ENCODE peak calls at places on chromosomes 13 and 19, in four cellular contexts. One of them, this sample, is unnamed.
A peak's percentile ranks its signal among the peaks of the same experiment; 100 is the strongest.

GRCh38 chr19:3984908-3985642 is at the start of gene EEF2:
- DNase-seq in fibroblast of mammary gland: peak; percentile 85
- DNase-seq in AG10803: peak; percentile 87
- DNase-seq in HFF-Myc: peak; percentile 59
- DNase-seq in this sample: peak; percentile 68

GRCh38 chr13:98105929-98106336 is 37.0 kb upstream of the FARP1 start:
- DNase-seq in fibroblast of mammary gland: no peak
- DNase-seq in AG10803: peak; percentile 74
- DNase-seq in HFF-Myc: peak; percentile 27
- DNase-seq in this sample: no peak

GRCh38 chr19:10363789-10364281 is 16.5 kb downstream of the TYK2 start:
- DNase-seq in fibroblast of mammary gland: no peak
- DNase-seq in AG10803: no peak
- DNase-seq in HFF-Myc: no peak
- DNase-seq in this sample: no peak

GRCh38 chr13:65943711-65944110 is 1286.4 kb downstream of the PCDH9 start:
- DNase-seq in fibroblast of mammary gland: peak; percentile 49
- DNase-seq in AG10803: peak; percentile 24
- DNase-seq in HFF-Myc: no peak
- DNase-seq in this sample: no peak

GRCh38 chr19:19145281-19145999 is 7.2 kb upstream of the TMEM161A start:
- DNase-seq in fibroblast of mammary gland: no peak
- DNase-seq in AG10803: no peak
- DNase-seq in HFF-Myc: no peak
- DNase-seq in this sample: no peak

GRCh38 chr19:925912-926594 is at the start of gene ARID3A:
- DNase-seq in fibroblast of mammary gland: no peak
- DNase-seq in AG10803: no peak
- DNase-seq in HFF-Myc: no peak
- DNase-seq in this sample: peak; percentile 5

GRCh38 chr19:48913114-48913513 is 13.0 kb downstream of the NUCB1 start:
- DNase-seq in fibroblast of mammary gland: no peak
- DNase-seq in AG10803: no peak
- DNase-seq in HFF-Myc: no peak
- DNase-seq in this sample: no peak

GRCh38 chr13:97535619-97536018 is 101.7 kb downstream of the RAP2A start:
- DNase-seq in fibroblast of mammary gland: peak; percentile 85
- DNase-seq in AG10803: peak; percentile 30
- DNase-seq in HFF-Myc: no peak
- DNase-seq in this sample: no peak

GRCh38 chr19:45492627-45493470 is 4.0 kb downstream of the RTN2 start:
- DNase-seq in fibroblast of mammary gland: peak; percentile 67
- DNase-seq in AG10803: peak; percentile 70
- DNase-seq in HFF-Myc: no peak
- DNase-seq in this sample: no peak

GRCh38 chr19:12255372-12255771 is 39.3 kb downstream of the ZNF44 start:
- DNase-seq in fibroblast of mammary gland: no peak
- DNase-seq in AG10803: no peak
- DNase-seq in HFF-Myc: no peak
- DNase-seq in this sample: no peak

GRCh38 chr19:4988770-4989251 is 19.9 kb downstream of the KDM4B start:
- DNase-seq in fibroblast of mammary gland: peak; percentile 93
- DNase-seq in AG10803: peak; percentile 90
- DNase-seq in HFF-Myc: no peak
- DNase-seq in this sample: no peak

GRCh38 chr19:39372047-39372802 is 18.7 kb downstream of the PAF1 start:
- DNase-seq in fibroblast of mammary gland: peak; percentile 95
- DNase-seq in AG10803: peak; percentile 99
- DNase-seq in HFF-Myc: peak; percentile 85
- DNase-seq in this sample: peak; percentile 94

GRCh38 chr13:57409656-57410055 is 221.9 kb upstream of the PCDH17 start:
- DNase-seq in fibroblast of mammary gland: no peak
- DNase-seq in AG10803: no peak
- DNase-seq in HFF-Myc: no peak
- DNase-seq in this sample: no peak

GRCh38 chr19:18117364-18117691 is 19.8 kb downstream of the MAST3 start:
- DNase-seq in fibroblast of mammary gland: no peak
- DNase-seq in AG10803: no peak
- DNase-seq in HFF-Myc: no peak
- DNase-seq in this sample: no peak

GRCh38 chr19:43798546-43799409 is 3.5 kb downstream of the LYPD5 start:
- DNase-seq in fibroblast of mammary gland: no peak
- DNase-seq in AG10803: no peak
- DNase-seq in HFF-Myc: no peak
- DNase-seq in this sample: no peak

GRCh38 chr13:29511980-29512379 is 83.5 kb downstream of the SLC7A1 start:
- DNase-seq in fibroblast of mammary gland: peak; percentile 77
- DNase-seq in AG10803: peak; percentile 77
- DNase-seq in HFF-Myc: no peak
- DNase-seq in this sample: peak; percentile 69

GRCh38 chr19:37907735-37908066 is 693 bp downstream of the SIPA1L3 start:
- DNase-seq in fibroblast of mammary gland: no peak
- DNase-seq in AG10803: no peak
- DNase-seq in HFF-Myc: no peak
- DNase-seq in this sample: no peak

GRCh38 chr13:50512602-50513527 is 330.6 kb downstream of the DLEU7 start:
- DNase-seq in fibroblast of mammary gland: peak; percentile 41
- DNase-seq in AG10803: peak; percentile 62
- DNase-seq in HFF-Myc: no peak
- DNase-seq in this sample: no peak

GRCh38 chr19:44113784-44114390 is 688 bp downstream of the ZNF225 start:
- DNase-seq in fibroblast of mammary gland: no peak
- DNase-seq in AG10803: no peak
- DNase-seq in HFF-Myc: no peak
- DNase-seq in this sample: no peak

GRCh38 chr13:83057119-83057518 is 825.2 kb downstream of the SLITRK1 start:
- DNase-seq in fibroblast of mammary gland: peak; percentile 76
- DNase-seq in AG10803: peak; percentile 13
- DNase-seq in HFF-Myc: no peak
- DNase-seq in this sample: no peak

GRCh38 chr19:5691930-5692784 is 2.1 kb downstream of the RPL36 start:
- DNase-seq in fibroblast of mammary gland: peak; percentile 43
- DNase-seq in AG10803: no peak
- DNase-seq in HFF-Myc: no peak
- DNase-seq in this sample: no peak

GRCh38 chr19:17860331-17860992 is 752 bp downstream of the RPL18A start:
- DNase-seq in fibroblast of mammary gland: no peak
- DNase-seq in AG10803: no peak
- DNase-seq in HFF-Myc: no peak
- DNase-seq in this sample: no peak

GRCh38 chr19:5452594-5453565 is 2.3 kb upstream of the ZNRF4 start:
- DNase-seq in fibroblast of mammary gland: peak; percentile 37
- DNase-seq in AG10803: peak; percentile 8
- DNase-seq in HFF-Myc: no peak
- DNase-seq in this sample: no peak

GRCh38 chr19:10726268-10726667 is 8.4 kb downstream of the DNM2 start:
- DNase-seq in fibroblast of mammary gland: no peak
- DNase-seq in AG10803: no peak
- DNase-seq in HFF-Myc: no peak
- DNase-seq in this sample: no peak

GRCh38 chr19:46515879-46516350 is 20.2 kb upstream of the PNMA8B start:
- DNase-seq in fibroblast of mammary gland: peak; percentile 47
- DNase-seq in AG10803: peak; percentile 40
- DNase-seq in HFF-Myc: peak; percentile 27
- DNase-seq in this sample: no peak

DNA sequence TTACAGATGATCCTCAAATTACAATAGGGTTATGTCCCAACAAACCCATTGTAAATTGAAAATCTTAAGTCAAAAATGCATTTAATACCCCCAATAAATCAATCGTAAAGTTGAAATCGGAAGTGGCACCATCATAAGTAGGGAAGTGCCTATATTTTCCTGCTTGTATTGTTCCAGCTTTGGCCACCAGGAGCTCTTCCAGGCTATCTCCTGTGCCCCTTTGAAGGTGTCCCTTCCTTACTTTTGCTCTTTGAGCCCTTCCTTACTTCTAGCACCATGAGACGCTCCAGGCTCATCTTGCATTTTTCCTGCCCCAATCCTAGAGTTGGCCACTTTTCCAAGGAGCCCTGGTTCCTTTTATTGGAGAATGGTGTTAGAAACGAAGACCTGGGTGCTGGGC is 163.0 kb upstream of the TSC22D1 start:
- DNase-seq in fibroblast of mammary gland: no peak
- DNase-seq in AG10803: no peak
- DNase-seq in HFF-Myc: no peak
- DNase-seq in this sample: no peak
- TF ChIP-seq CTCF in fibroblast of mammary gland: peak; percentile 10
- TF ChIP-seq CTCF in AG10803: peak; percentile 16
- TF ChIP-seq CTCF in HFF-Myc: peak; percentile 23
- TF ChIP-seq CTCF in this sample: no peak

DNA sequence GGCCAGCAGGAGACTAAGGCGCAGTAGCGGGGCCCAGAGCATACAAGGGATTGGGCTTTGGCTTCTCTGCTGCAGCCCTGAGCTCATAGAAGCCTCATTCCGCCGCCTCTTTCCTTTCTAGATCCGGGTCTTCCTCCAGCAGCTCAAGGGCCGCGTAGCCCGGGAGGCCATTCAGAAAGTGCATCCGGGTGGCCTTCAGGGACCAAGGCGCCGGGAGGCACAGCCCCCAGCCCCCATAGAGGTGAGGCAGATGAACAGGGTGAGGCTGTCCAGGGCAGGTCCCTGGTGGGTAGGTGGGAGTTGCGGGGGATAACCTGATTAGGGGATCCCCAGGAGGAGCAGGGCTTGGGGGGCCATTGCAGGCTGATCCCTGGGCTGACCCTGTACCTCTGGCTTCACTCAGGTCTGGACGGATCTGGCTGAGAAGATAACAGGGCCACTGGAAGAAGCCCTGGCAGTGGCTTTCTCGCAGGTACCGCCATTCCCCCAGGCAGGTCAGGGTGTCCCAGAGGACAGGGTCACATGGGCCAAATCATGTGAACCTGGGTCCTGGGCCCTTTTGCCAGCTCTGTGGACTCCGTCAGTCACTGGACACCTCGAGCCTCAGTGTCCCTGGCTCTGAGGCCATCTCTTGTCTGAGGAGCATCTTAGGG is 1.3 kb downstream of the SNAPC2 start:
- DNase-seq in fibroblast of mammary gland: no peak
- DNase-seq in AG10803: no peak
- DNase-seq in HFF-Myc: no peak
- DNase-seq in this sample: no peak
- H3K4me3 ChIP-seq in fibroblast of mammary gland: peak overlapping the region; percentile 64
- H3K4me3 ChIP-seq in AG10803: peak overlapping the region; percentile 75
- H3K4me3 ChIP-seq in HFF-Myc: peak overlapping the region; percentile 42
- H3K4me3 ChIP-seq in this sample: peak overlapping the region; percentile 51

DNA sequence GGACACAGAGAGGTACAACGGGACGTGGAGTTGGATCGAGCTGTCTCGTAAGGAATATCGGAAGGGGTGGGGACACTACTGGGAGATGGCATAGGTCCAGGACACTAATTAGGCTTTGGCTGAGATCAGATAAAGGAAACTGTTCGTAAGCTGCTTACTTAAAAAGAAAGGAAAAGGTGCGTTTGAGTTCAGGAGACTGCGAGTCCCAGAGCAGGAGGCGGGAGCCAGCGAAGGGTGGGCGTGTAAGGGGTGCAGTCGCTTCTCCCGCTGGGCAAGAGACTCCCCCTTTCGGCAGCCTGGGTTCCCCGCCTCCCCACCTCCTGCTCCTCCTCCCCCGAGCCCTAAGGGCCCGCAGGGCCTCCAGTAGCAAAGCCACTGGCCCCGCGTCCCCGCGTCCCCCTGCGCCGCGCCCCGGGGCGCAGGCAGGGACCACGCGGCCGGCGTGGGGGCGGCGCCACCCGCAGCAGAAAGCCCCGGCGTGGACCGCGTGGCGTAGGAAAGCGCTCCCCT is 571 bp downstream of the ABCC4 start:
- DNase-seq in fibroblast of mammary gland: peak; percentile 57
- DNase-seq in AG10803: peak; percentile 59
- DNase-seq in HFF-Myc: peak; percentile 40
- DNase-seq in this sample: no peak
- TF ChIP-seq CTCF in fibroblast of mammary gland: no peak
- TF ChIP-seq CTCF in AG10803: peak; percentile 37
- TF ChIP-seq CTCF in HFF-Myc: no peak
- TF ChIP-seq CTCF in this sample: peak; percentile 39

GRCh38 chr13:74289130-74289529 is 154.9 kb upstream of the KLF12 start:
- DNase-seq in fibroblast of mammary gland: no peak
- DNase-seq in AG10803: no peak
- DNase-seq in HFF-Myc: no peak
- DNase-seq in this sample: no peak

GRCh38 chr13:74288361-74288911 is 154.2 kb upstream of the KLF12 start:
- DNase-seq in fibroblast of mammary gland: no peak
- DNase-seq in AG10803: no peak
- DNase-seq in HFF-Myc: no peak
- DNase-seq in this sample: no peak

GRCh38 chr13:74289861-74290260 is 155.7 kb upstream of the KLF12 start:
- DNase-seq in fibroblast of mammary gland: no peak
- DNase-seq in AG10803: no peak
- DNase-seq in HFF-Myc: no peak
- DNase-seq in this sample: no peak

GRCh38 chr13:74290324-74290773 is 156.1 kb upstream of the KLF12 start:
- DNase-seq in fibroblast of mammary gland: peak; percentile 91
- DNase-seq in AG10803: peak; percentile 88
- DNase-seq in HFF-Myc: no peak
- DNase-seq in this sample: peak; percentile 79

DNA sequence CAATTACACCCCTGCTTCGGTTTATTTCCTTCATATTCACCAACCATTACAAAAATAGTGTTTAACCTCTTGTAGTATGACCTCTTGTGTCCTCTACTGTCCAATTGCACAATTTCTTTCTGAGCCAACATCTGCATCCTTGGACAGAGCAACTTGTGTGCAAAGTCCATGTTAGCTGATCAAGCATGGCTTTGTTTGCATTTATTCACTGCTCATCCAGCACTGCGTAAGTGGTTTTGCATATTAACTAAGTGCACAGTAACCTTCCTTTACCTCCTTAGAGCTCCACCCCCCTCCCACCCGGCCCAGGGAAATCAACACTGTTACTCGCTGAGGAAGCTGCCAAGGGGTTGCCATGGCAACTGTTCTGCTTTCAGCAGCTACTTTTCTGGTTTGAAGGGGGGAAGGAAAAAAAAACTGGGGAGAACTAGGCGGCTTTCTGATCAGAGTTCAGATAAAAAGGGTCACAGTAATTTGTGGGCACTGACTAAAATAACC is 153.5 kb upstream of the KLF12 start:
- DNase-seq in fibroblast of mammary gland: peak; percentile 78
- DNase-seq in AG10803: peak; percentile 50
- DNase-seq in HFF-Myc: peak; percentile 44
- DNase-seq in this sample: no peak
- H3K4me3 ChIP-seq in fibroblast of mammary gland: no peak overlapping the region
- H3K4me3 ChIP-seq in AG10803: no peak overlapping the region
- H3K4me3 ChIP-seq in HFF-Myc: no peak overlapping the region
- H3K4me3 ChIP-seq in this sample: no peak overlapping the region

GRCh38 chr13:91813255-91813654 is 414.8 kb downstream of the GPC5 start:
- DNase-seq in fibroblast of mammary gland: no peak
- DNase-seq in AG10803: no peak
- DNase-seq in HFF-Myc: no peak
- DNase-seq in this sample: no peak

DNA sequence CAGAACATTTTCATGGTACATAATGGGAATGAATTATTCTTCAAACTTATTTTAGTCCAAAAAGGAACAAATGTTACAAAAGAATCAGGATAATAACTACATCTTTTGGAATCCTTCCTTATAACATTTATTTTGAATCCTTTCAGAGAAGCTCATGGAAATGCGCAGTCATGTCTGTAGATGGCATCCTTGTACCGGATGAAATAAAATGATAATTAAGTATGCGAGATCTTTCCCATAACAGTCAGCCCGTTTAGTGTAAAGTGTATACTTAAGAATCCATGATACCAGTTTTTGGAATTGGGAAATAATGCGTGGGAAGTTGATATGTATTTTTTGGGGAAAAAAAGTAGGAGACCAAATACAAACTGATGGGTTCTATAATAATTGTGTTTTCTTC is 418.8 kb downstream of the GPC5 start:
- DNase-seq in fibroblast of mammary gland: peak; percentile 4
- DNase-seq in AG10803: no peak
- DNase-seq in HFF-Myc: no peak
- DNase-seq in this sample: no peak
- TF ChIP-seq CTCF in fibroblast of mammary gland: peak; percentile 17
- TF ChIP-seq CTCF in AG10803: no peak
- TF ChIP-seq CTCF in HFF-Myc: no peak
- TF ChIP-seq CTCF in this sample: no peak